ENCODE peak calls at places on chromosomes 12 and 14, in seven cellular contexts. K, X, Z, C, E, Y and A are unnamed samples.

GRCh38 chr14:31326111-31326510 is 94.2 kb downstream of the HEATR5A start:
- DNase-seq in K (no peak), X (peak; percentile 42), Z (no peak), C (peak; percentile 46), E (no peak), Y (no peak), A (no peak)

GRCh38 chr14:73188501-73188903 is 48.8 kb upstream of the PAPLN start:
- DNase-seq in K (no peak), X (peak; percentile 67), Z (no peak), C (peak; percentile 60), E (no peak), Y (no peak), A (no peak)

GRCh38 chr14:34604990-34605389 is 25.0 kb downstream of the SNX6 start:
- DNase-seq in K (no peak), X (peak; percentile 70), Z (no peak), C (peak; percentile 48), E (no peak), Y (no peak), A (no peak)

GRCh38 chr12:106801167-106801708 is 26.8 kb downstream of the RIC8B start:
- DNase-seq in K (no peak), X (no peak), Z (no peak), C (no peak), E (no peak), Y (no peak), A (no peak)

GRCh38 chr14:106883218-106883692 is 1356.9 kb downstream of the TMEM121 start:
- DNase-seq in K (peak; percentile 71), X (no peak), Z (no peak), C (no peak), E (no peak), Y (peak; percentile 58), A (no peak)

GRCh38 chr12:7797698-7798398 is 8.6 kb downstream of the NANOG start:
- DNase-seq in K (no peak), X (peak; percentile 56), Z (peak; percentile 7), C (peak; percentile 15), E (no peak), Y (peak; percentile 46), A (no peak)

GRCh38 chr12:107523760-107524558 is 161.6 kb upstream of the PWP1 start:
- DNase-seq in K (no peak), X (no peak), Z (no peak), C (no peak), E (no peak), Y (no peak), A (no peak)

GRCh38 chr14:31022386-31022785 is 3.1 kb upstream of the AP4S1 start:
- DNase-seq in K (no peak), X (no peak), Z (no peak), C (no peak), E (no peak), Y (no peak), A (no peak)

GRCh38 chr14:74261288-74261687 is 22.0 kb downstream of the VSX2 start:
- DNase-seq in K (no peak), X (no peak), Z (no peak), C (peak; percentile 48), E (no peak), Y (no peak), A (no peak)

GRCh38 chr12:122399592-122400373 is 22.7 kb downstream of the CLIP1 start:
- DNase-seq in K (peak; percentile 60), X (peak; percentile 92), Z (peak; percentile 86), C (peak; percentile 89), E (peak; percentile 75), Y (peak; percentile 79), A (peak; percentile 86)

GRCh38 chr12:101942206-101942605 is 64.8 kb downstream of the DRAM1 start:
- DNase-seq in K (no peak), X (no peak), Z (no peak), C (no peak), E (no peak), Y (no peak), A (no peak)

GRCh38 chr14:30550335-30550734 is 8.6 kb upstream of the G2E3 start:
- DNase-seq in K (no peak), X (peak; percentile 28), Z (no peak), C (peak; percentile 74), E (no peak), Y (no peak), A (no peak)

GRCh38 chr14:105382343-105383082 is 15.8 kb upstream of the TEX22 start:
- DNase-seq in K (peak; percentile 45), X (no peak), Z (no peak), C (no peak), E (no peak), Y (no peak), A (no peak)

GRCh38 chr14:87894920-87895319 is 98.1 kb downstream of the GALC start:
- DNase-seq in K (no peak), X (no peak), Z (no peak), C (no peak), E (no peak), Y (no peak), A (no peak)

GRCh38 chr12:6962285-6963015 is 8.0 kb downstream of the PHB2 start:
- DNase-seq in K (peak; percentile 43), X (no peak), Z (peak; percentile 9), C (no peak), E (no peak), Y (peak; percentile 85), A (peak; percentile 66)

GRCh38 chr12:2191534-2192153 is 138.9 kb downstream of the CACNA1C start:
- DNase-seq in K (no peak), X (no peak), Z (no peak), C (no peak), E (no peak), Y (no peak), A (no peak)

GRCh38 chr12:4240161-4240783 is 33.3 kb upstream of the CCND2 start:
- DNase-seq in K (no peak), X (no peak), Z (no peak), C (peak; percentile 6), E (no peak), Y (no peak), A (peak; percentile 17)

DNA sequence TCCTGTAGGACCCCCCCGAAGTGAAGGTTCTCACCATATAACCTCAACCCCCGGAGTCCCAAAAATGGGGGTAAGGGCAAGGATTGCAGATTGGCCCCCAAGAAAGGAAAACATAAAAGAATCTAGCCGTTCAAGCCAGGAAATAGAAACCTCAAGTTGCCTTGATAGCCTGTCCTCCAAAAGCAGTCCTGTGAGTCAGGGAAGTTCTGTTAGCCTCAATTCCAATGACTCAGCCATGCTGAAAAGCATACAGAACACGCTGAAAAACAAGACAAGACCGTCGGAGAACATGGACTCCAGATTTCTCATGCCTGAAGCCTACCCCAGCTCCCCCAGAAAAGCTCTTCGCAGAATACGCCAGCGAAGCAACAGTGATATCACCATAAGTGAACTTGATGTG is 344.2 kb upstream of the RGS6 start:
- DNase-seq in K (no peak), X (peak; percentile 70), Z (no peak), C (peak; percentile 40), E (no peak), Y (no peak), A (no peak)
- H3K4me3 ChIP-seq in K (no peak overlapping the region), X (no peak overlapping the region), Z (no peak overlapping the region), C (no peak overlapping the region), E (no peak overlapping the region), Y (no peak overlapping the region), A (no peak overlapping the region)

DNA sequence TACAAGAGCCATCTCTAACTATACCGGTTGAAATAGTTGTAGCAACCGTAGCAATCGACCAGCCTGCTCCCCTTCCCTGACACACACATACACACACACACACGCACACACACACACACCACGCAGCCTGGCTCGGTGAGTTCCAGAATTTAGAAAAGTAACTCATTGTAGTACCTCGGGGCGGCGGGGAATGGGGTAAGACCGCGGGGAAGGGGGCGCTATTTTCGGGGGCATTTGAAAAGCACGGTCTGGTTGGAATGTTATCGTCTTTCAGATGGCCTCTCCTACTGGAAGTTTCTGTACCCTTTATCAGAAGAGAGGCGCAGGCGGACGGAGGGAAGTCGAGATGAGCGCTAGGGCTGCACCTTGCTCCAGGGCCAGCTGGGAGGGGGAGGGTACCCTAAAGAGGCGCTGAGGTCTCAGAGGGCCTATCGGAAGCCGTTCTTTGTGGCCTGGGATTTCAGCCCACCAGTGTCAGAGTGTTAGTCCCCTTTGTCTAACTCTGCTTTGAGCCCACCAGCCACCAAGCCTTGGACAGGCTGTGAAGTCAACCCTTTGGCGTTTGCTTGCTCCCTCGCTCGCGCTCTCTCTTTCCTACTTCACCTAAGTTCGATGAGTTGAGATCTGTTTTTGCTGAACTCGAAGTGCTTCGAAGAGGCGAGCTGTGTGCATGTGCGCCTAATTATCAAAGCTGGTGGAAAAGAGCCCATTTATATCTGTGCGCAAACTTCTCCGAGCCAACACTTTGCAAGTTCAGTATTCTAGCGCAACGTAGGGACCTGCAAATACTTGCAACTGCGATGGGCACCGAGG is 844 bp downstream of the COL2A1 start:
- DNase-seq in K (no peak), X (peak; percentile 5), Z (peak; percentile 45), C (no peak), E (no peak), Y (peak; percentile 39), A (no peak)
- H3K4me3 ChIP-seq in K (peak overlapping the region; percentile 49), X (no peak overlapping the region), Z (peak overlapping the region; percentile 35), C (no peak overlapping the region), E (no peak overlapping the region), Y (no peak overlapping the region), A (no peak overlapping the region)

GRCh38 chr12:89384750-89385273 is 32.5 kb upstream of the DUSP6 start:
- DNase-seq in K (no peak), X (no peak), Z (no peak), C (no peak), E (no peak), Y (no peak), A (no peak)

GRCh38 chr12:89385965-89386537 is 33.8 kb upstream of the DUSP6 start:
- DNase-seq in K (no peak), X (no peak), Z (no peak), C (no peak), E (no peak), Y (peak; percentile 62), A (no peak)

GRCh38 chr12:89384050-89384749 is 31.9 kb upstream of the DUSP6 start:
- DNase-seq in K (no peak), X (peak; percentile 98), Z (peak; percentile 36), C (peak; percentile 81), E (no peak), Y (no peak), A (peak; percentile 77)

GRCh38 chr12:89382366-89382765 is 30.1 kb upstream of the DUSP6 start:
- DNase-seq in K (no peak), X (no peak), Z (no peak), C (no peak), E (no peak), Y (no peak), A (peak; percentile 51)

DNA sequence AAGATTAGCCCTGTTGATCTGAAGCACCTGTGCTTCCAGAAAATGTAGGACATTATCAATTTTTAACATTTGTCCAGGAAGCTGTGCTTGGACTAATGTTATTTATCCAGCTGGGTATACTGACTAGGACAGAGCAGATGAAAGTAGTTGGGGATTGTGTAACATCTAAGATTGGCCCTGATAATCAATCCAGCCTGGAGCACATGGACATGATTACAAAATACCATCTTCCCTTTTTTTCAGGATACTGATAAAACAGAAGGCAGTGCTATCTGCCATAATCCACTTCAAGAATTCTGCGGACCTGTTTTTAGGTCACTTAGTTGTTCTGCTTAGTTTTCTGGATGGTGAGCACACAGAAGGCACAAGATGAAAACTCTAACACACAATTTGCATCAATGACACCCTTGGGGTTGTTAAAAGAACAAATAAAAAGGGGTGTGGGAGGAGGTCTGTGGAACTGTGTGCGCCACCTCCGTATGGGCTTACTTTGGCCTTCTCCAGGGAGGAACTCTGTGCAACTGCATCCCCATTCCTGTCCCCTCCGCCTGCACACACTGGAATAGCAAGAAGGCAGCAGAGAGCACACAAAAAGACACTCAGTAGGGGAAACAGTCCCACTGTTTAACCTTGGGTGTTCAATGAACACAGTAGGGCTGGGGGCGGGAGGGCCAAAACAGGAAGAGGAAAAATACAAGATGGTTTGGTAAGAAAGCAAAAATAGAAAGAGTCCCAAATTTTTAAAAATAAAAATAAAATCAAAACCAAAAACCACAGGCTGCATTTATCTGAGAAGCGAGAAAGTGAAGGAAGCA is 31.1 kb upstream of the DUSP6 start:
- DNase-seq in K (no peak), X (peak; percentile 55), Z (no peak), C (no peak), E (no peak), Y (no peak), A (no peak)
- H3K4me3 ChIP-seq in K (no peak overlapping the region), X (no peak overlapping the region), Z (no peak overlapping the region), C (no peak overlapping the region), E (no peak overlapping the region), Y (no peak overlapping the region), A (no peak overlapping the region)

GRCh38 chr12:16399110-16399509 is 51.7 kb downstream of the MGST1 start:
- DNase-seq in K (no peak), X (no peak), Z (no peak), C (no peak), E (no peak), Y (no peak), A (peak; percentile 64)
- H3K4me3 ChIP-seq in K (no peak overlapping the region), X (no peak overlapping the region), Z (no peak overlapping the region), C (no peak overlapping the region), E (no peak overlapping the region), Y (no peak overlapping the region), A (no peak overlapping the region)